ENCODE peak calls at places on chromosomes 1 and 21, in six cellular contexts. N, I, Q, E, C and Y are unnamed samples.

GRCh38 chr1:43241352-43241953 is 28.3 kb upstream of the TMEM125 start:
- DNase-seq in E (no peak), C (no peak), I (no peak), Q (no peak), N (no peak), Y (no peak)

GRCh38 chr1:183137782-183138181 is 48.3 kb upstream of the LAMC2 start:
- DNase-seq in I (no peak), N (no peak), C (no peak), E (no peak), Q (no peak), Y (no peak)

GRCh38 chr1:95139039-95139438 is 21.9 kb downstream of the TLCD4 start:
- DNase-seq in C (no peak), Q (no peak), I (no peak), E (no peak), N (no peak), Y (no peak)

GRCh38 chr1:111140680-111140967 is 601 bp downstream of the CEPT1 start:
- DNase-seq in E (peak; percentile 58), I (no peak), N (no peak), Q (no peak), C (no peak), Y (no peak)

GRCh38 chr1:206985162-206985749 is 15.0 kb upstream of the FCAMR start:
- DNase-seq in Q (no peak), I (no peak), E (no peak), C (no peak), N (no peak), Y (no peak)

GRCh38 chr1:39684313-39684664 is 6.9 kb downstream of the HPCAL4 start:
- DNase-seq in I (no peak), C (no peak), E (no peak), N (no peak), Q (no peak), Y (no peak)

GRCh38 chr1:78351551-78352216 is 139.1 kb upstream of the PTGFR start:
- DNase-seq in I (no peak), E (no peak), N (no peak), C (no peak), Q (no peak), Y (no peak)

GRCh38 chr1:94538243-94538827 is 3.2 kb downstream of the F3 start:
- DNase-seq in I (no peak), E (no peak), Q (peak; percentile 30), N (no peak), C (no peak), Y (no peak)

GRCh38 chr1:41642922-41643321 is 158.4 kb upstream of the EDN2 start:
- DNase-seq in E (no peak), I (no peak), Q (no peak), N (no peak), C (no peak), Y (no peak)

GRCh38 chr1:185393205-185393604 is 76.2 kb upstream of the IVNS1ABP start:
- DNase-seq in E (no peak), Q (no peak), I (no peak), N (no peak), C (no peak), Y (no peak)

GRCh38 chr1:170377896-170378634 is 153.9 kb upstream of the GORAB start:
- DNase-seq in N (no peak), E (no peak), I (no peak), Q (no peak), C (no peak), Y (no peak)

GRCh38 chr1:204528677-204529076 is 12.5 kb downstream of the MDM4 start:
- DNase-seq in Q (no peak), E (no peak), C (no peak), N (no peak), I (no peak), Y (no peak)

GRCh38 chr1:156608036-156608674 is 6.9 kb upstream of the GPATCH4 start:
- DNase-seq in I (peak; percentile 61), C (peak; percentile 51), Q (peak; percentile 53), E (peak; percentile 48), N (peak; percentile 70), Y (peak; percentile 61)

GRCh38 chr21:14523234-14523633 is 22.9 kb downstream of the SAMSN1 start:
- DNase-seq in E (no peak), C (no peak), I (no peak), Q (no peak), N (no peak), Y (no peak)

GRCh38 chr1:233364695-233365539 is 37.4 kb downstream of the MAP3K21 start:
- DNase-seq in C (peak; percentile 7), N (peak; percentile 17), E (no peak), I (no peak), Q (no peak), Y (no peak)

GRCh38 chr21:38825269-38825668 is 19.5 kb downstream of the ETS2 start:
- DNase-seq in Q (no peak), C (no peak), E (no peak), N (no peak), I (no peak), Y (no peak)

GRCh38 chr1:42753070-42753469 is 13.0 kb upstream of the CLDN19 start:
- DNase-seq in Q (no peak), C (no peak), E (no peak), I (no peak), N (no peak), Y (no peak)

GRCh38 chr1:245334827-245335490 is 180.2 kb downstream of the KIF26B start:
- DNase-seq in I (no peak), N (no peak), C (no peak), Q (no peak), E (no peak), Y (no peak)

GRCh38 chr1:197664391-197664790 is 110.9 kb downstream of the DENND1B start:
- DNase-seq in C (no peak), Q (no peak), I (no peak), E (no peak), N (no peak), Y (no peak)

GRCh38 chr1:221521686-221522085 is 220.2 kb downstream of the DUSP10 start:
- DNase-seq in Q (no peak), C (no peak), I (no peak), N (no peak), E (no peak), Y (no peak)

GRCh38 chr21:44867999-44868700 is 5.3 kb downstream of the PTTG1IP start:
- DNase-seq in Q (no peak), C (no peak), I (no peak), E (no peak), N (no peak), Y (no peak)

GRCh38 chr1:77336730-77337129 is 54.9 kb downstream of the AK5 start:
- DNase-seq in E (no peak), C (no peak), N (no peak), Q (no peak), I (no peak), Y (no peak)
- TF ChIP-seq CTCF in E (no peak), C (no peak), N (no peak), Q (no peak), I (no peak), Y (no peak)

DNA sequence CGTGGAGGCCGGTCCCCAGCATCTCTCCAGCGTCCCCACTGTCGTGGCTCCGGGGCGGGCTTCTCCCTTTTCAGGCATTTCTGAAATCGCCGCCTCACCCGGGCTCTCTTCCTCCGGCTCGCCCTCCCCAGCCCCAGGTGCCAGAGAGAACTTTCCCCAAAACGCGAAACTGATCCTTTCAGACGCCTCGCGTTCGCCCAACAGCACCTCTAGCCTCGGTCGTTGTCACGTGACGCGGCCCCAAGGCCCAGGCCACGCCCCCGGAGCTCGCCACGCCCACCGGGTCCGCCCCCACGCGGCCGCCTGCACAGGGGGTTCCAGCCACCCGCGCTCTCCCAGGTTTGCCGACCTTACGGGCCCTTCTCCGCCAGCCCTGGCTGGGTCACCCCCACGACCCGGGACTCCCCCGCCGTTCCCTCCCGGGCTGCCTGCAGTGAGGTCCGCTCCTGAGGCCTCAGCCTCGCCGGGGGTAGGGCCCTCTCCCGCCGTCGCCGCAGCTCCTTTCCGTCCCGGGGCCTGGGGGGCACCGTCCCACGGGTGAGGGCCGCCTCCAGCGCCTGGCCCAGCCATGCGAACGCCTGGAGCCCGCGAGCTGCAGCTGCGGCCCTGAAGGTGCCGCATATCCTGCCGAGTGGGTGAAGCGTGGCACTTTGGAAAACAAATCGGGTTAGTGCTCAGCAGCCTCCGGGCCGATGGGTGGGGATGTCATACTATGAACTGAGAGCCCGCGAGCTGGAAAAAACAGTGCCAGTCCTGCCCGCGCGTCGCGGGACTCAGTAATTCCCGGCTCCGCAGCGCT is 21.0 kb downstream of the H3-3A start:
- DNase-seq in I (peak; percentile 93), N (peak; percentile 97), Q (peak; percentile 93), C (no peak), E (peak; percentile 93), Y (peak; percentile 95)
- TF ChIP-seq CTCF in I (no peak), N (no peak), Q (no peak), C (no peak), E (no peak), Y (no peak)

GRCh38 chr21:31498985-31499384 is 154.9 kb upstream of the TIAM1 start:
- DNase-seq in I (no peak), E (no peak), N (no peak), C (no peak), Q (no peak), Y (no peak)
- TF ChIP-seq CTCF in I (no peak), E (no peak), N (no peak), C (no peak), Q (no peak), Y (no peak)

DNA sequence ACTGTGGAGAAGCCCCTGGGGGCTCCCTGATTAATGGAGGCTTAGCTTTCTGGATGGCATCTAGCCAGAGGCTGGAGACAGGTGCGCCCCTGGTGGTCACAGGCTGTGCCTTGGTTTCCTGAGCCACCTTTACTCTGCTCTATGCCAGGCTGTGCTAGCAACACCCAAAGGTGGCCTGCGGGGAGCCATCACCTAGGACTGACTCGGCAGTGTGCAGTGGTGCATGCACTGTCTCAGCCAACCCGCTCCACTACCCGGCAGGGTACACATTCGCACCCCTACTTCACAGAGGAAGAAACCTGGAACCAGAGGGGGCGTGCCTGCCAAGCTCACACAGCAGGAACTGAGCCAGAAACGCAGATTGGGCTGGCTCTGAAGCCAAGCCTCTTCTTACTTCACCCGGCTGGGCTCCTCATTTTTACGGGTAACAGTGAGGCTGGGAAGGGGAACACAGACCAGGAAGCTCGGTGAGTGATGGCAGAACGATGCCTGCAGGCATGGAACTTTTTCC is 24.8 kb downstream of the PCSK9 start:
- DNase-seq in Q (no peak), E (no peak), C (no peak), I (no peak), N (no peak), Y (no peak)
- TF ChIP-seq CTCF in Q (no peak), E (no peak), C (peak; percentile 41), I (no peak), N (no peak), Y (peak; percentile 30)

GRCh38 chr1:178055779-178056471 is 38.0 kb upstream of the RASAL2 start:
- DNase-seq in Q (no peak), N (peak; percentile 50), E (peak; percentile 32), I (no peak), C (no peak), Y (no peak)
- TF ChIP-seq CTCF in Q (no peak), N (peak; percentile 38), E (no peak), I (no peak), C (no peak), Y (no peak)

DNA sequence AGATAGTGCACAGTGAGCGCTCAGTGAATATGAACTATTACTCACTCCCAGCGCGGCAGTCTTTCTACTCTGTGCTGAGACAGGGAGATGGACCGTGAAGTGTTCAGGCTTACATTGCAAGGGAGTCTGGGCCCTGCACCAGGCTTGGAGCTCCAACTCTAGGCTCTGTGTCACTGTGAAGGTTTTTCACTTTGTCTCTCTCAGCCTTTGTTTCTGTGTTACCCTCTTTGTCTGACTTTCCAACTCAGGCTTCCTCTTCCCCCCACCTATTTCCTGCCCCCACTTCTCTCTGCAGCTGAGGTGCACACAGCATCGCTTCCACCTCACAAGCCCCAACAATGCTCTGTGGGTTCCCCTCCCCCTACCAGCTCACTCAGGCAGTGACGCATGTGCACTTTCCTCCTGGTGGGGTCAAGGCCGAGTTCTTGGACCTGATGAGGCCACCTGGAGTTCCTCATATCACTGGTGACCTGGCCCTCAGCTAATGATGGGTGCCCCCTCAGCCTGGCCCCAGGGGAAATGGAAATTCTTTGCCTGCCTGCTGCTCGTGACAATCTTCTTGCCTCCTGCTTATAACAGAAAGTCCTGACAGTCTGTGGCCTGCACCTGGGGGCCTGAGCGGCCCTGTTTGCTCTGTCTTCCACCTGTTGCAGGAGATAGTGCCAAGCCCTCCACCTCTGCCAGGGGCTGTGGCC is 1.1 kb upstream of the LCK start:
- DNase-seq in E (peak; percentile 52), C (no peak), N (peak; percentile 88), Q (no peak), I (no peak), Y (no peak)
- TF ChIP-seq CTCF in E (no peak), C (no peak), N (no peak), Q (no peak), I (no peak), Y (no peak)